ENCODE peak calls at places on chromosomes 13 and 19, in seven cellular contexts. W is astrocyte of the spinal cord, J is HFF-Myc, K is GM23338, E is uterus, L is upper lobe of left lung, A is psoas muscle. X is an unnamed sample.

GRCh38 chr19:19170053-19170945 is at the start of gene MEF2B:
- DNase-seq in J (no peak), W (peak; percentile 55), L (peak; percentile 86), E (peak; percentile 49), K (peak; percentile 97), A (peak; percentile 82), X (peak; percentile 66)

GRCh38 chr13:109256866-109257760 is 529.3 kb downstream of the IRS2 start:
- DNase-seq in E (no peak), J (peak; percentile 67), K (peak; percentile 21), A (no peak), L (peak; percentile 32), W (peak; percentile 94), X (no peak)

GRCh38 chr19:16614941-16615340 is 13.1 kb downstream of the MED26 start:
- DNase-seq in K (no peak), E (no peak), A (no peak), W (no peak), L (no peak), J (no peak), X (no peak)

GRCh38 chr13:20924758-20925394 is 22.3 kb upstream of the XPO4 start:
- DNase-seq in E (peak; percentile 55), K (peak; percentile 97), L (peak; percentile 79), W (peak; percentile 86), J (peak; percentile 65), A (peak; percentile 65), X (peak; percentile 85)

GRCh38 chr13:23678768-23679167 is 108.6 kb downstream of the TNFRSF19 start:
- DNase-seq in K (no peak), A (no peak), L (no peak), W (no peak), J (no peak), E (no peak), X (no peak)

GRCh38 chr19:34253711-34254551 is 423 bp upstream of the GARRE1 start:
- DNase-seq in W (peak; percentile 66), J (no peak), L (peak; percentile 84), E (peak; percentile 83), K (peak; percentile 96), A (peak; percentile 85), X (peak; percentile 44)

GRCh38 chr19:5305163-5305562 is 35.4 kb downstream of the PTPRS start:
- DNase-seq in A (no peak), E (no peak), L (no peak), W (no peak), J (no peak), K (no peak), X (no peak)

GRCh38 chr13:59734393-59734792 is 429.3 kb downstream of the DIAPH3 start:
- DNase-seq in E (no peak), K (no peak), J (no peak), L (no peak), A (no peak), W (no peak), X (no peak)

GRCh38 chr13:32001392-32001768 is 30.2 kb upstream of the FRY start:
- DNase-seq in L (peak; percentile 40), E (no peak), W (peak; percentile 41), J (peak; percentile 30), A (no peak), K (peak; percentile 74), X (peak; percentile 12)

GRCh38 chr13:50955807-50956206 is 46.2 kb downstream of the RNASEH2B start:
- DNase-seq in W (no peak), E (no peak), L (no peak), J (no peak), A (no peak), K (no peak), X (no peak)

GRCh38 chr19:34851277-34851804 is 75.4 kb upstream of the ZNF30 start:
- DNase-seq in A (no peak), E (no peak), L (no peak), K (peak; percentile 73), J (no peak), W (no peak), X (peak; percentile 14)

GRCh38 chr13:35850569-35850968 is 280.6 kb downstream of the DCLK1 start:
- DNase-seq in W (no peak), J (no peak), E (no peak), L (no peak), K (peak; percentile 51), A (no peak), X (no peak)

DNA sequence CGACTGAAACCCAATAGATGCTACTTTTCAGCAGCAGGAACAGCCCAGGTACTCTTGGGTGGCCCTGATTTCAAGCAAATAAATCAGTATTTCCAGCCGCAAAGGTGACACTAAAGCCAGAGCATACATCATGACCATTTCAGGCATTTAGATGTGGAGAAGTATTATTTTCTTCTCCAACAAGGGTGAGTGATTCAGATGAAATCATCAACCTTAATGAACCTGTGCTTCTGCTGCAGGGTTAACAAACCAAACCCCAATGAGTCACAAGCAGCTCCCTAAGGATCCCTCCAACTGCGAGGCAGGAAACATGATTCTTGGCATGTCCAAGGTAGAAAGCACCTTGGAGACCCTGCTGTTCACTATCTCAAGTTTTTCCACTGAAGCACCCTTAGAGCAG is 32.7 kb downstream of the MBNL2 start:
- DNase-seq in J (no peak), W (peak; percentile 81), E (no peak), K (no peak), L (no peak), A (no peak), X (no peak)
- H3K4me3 ChIP-seq in J (no peak overlapping the region), W (no peak overlapping the region), E (no peak overlapping the region), K (no peak overlapping the region), L (no peak overlapping the region), A (no peak overlapping the region), X (no peak overlapping the region)

GRCh38 chr19:23971598-23971997 is 56.9 kb downstream of the ZNF726 start:
- DNase-seq in K (no peak), L (no peak), E (no peak), A (no peak), J (no peak), W (no peak), X (no peak)
- H3K4me3 ChIP-seq in K (no peak overlapping the region), L (no peak overlapping the region), E (no peak overlapping the region), A (no peak overlapping the region), J (no peak overlapping the region), W (no peak overlapping the region), X (no peak overlapping the region)

GRCh38 chr13:110711778-110712070 is 1.8 kb upstream of the ING1 start:
- DNase-seq in A (no peak), J (no peak), W (peak; percentile 41), E (no peak), L (no peak), K (no peak), X (no peak)
- H3K4me3 ChIP-seq in A (peak overlapping the region; percentile 90), J (peak overlapping the region; percentile 86), W (peak overlapping the region; percentile 84), E (peak overlapping the region; percentile 84), L (peak overlapping the region; percentile 76), K (peak overlapping the region; percentile 80), X (peak overlapping the region; percentile 88)

DNA sequence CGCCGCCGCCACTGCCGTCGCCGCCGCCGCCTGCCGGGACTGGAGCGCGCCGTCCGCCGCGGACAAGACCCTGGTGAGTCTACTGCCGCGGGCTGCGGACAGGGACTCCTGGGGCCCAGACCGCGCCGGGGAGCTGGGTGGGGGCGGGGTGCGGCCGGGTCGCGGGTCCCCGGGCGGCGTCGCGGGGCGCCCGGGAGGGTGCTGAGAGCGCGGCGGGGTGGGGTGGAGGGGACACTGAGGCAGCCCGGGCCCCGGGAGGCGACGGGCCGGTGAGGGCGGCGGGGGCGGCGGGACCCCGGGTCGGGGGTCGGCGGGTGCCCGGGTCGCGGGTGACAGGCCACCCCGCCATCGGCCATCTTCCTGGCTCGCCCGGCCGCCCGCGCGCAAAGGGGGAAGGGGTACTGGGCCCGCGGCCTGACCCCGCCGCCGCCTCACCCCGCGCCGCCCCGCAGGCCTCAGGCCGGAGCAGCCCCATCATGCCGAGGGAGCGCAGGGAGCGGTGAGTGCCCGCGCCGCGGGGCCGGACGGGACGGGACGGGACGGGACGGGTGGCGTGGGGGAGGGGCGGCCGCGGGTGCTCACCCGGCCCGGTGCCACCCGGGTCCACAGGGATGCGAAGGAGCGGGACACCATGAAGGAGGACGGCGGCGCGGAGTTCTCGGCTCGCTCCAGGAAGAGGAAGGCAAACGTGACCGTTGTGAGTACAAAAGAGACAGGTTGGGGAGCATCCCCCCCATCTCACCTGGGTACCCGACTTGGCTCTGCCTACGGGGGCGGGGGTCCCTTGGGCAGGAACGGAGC is 489 bp downstream of the CCNE1 start:
- DNase-seq in J (no peak), W (no peak), K (peak; percentile 35), A (peak; percentile 29), L (no peak), E (no peak), X (no peak)
- H3K4me3 ChIP-seq in J (peak overlapping the region; percentile 45), W (peak overlapping the region; percentile 32), K (peak overlapping the region; percentile 67), A (peak overlapping the region; percentile 59), L (peak overlapping the region; percentile 86), E (peak overlapping the region; percentile 47), X (peak overlapping the region; percentile 27)

GRCh38 chr19:42075616-42076374 is at the start of gene ZNF574:
- DNase-seq in J (peak; percentile 99), L (peak; percentile 98), K (peak; percentile 100), A (peak; percentile 98), W (peak; percentile 100), E (peak; percentile 98), X (peak; percentile 99)

GRCh38 chr19:42078058-42078457 is 2.1 kb downstream of the ZNF574 start:
- DNase-seq in E (no peak), J (no peak), L (no peak), W (no peak), K (no peak), A (no peak), X (no peak)

GRCh38 chr19:42076375-42076944 is 494 bp downstream of the ZNF574 start:
- DNase-seq in K (peak; percentile 65), E (no peak), W (no peak), A (no peak), L (no peak), J (no peak), X (no peak)

GRCh38 chr19:42075364-42075615 is 676 bp upstream of the ZNF574 start:
- DNase-seq in W (no peak), E (no peak), K (no peak), J (no peak), A (no peak), L (no peak), X (no peak)

DNA sequence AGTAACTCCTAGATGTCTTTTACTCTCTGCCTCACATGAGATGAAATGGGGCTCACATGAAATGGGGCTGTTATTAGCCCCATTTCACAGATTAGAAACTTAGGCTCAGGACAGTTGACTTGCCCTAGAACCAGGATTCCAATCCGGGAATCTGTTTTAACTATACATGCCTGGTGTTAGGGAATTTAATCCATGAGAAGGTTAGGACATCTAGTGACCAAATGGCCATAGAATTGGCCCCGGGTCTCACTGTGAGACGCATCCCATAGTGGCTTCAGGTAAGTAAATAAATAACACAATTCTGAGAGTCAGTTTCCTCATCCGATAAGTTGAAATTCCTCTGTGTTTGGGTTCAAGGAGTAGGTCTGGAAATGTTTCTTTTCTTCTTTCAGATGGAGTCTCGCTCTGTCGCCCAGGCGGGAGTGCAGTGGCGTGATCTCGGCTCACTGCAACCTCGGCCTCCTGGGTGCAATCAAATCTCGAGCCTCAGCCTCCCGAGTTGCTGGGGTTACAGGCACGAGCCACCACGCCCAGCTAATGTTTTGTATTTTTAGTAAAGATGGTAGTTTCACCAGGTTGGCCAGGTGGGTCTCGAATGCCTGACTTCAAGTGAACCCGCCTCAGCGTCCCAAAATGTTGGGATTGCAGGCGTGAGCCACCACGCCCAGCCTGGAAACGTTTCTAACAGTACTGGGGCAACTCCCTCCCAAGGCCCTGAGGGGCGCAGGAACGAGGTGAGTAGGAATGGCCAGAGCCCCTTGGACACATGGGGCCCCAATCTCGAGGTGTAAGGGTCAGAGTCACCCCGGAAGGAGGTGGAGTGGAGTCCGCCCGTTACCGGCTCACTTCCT is 1.2 kb upstream of the ZNF574 start:
- DNase-seq in E (no peak), A (no peak), K (peak; percentile 50), W (no peak), L (no peak), J (no peak), X (no peak)
- H3K4me3 ChIP-seq in E (peak overlapping the region; percentile 52), A (peak overlapping the region; percentile 92), K (peak overlapping the region; percentile 70), W (peak overlapping the region; percentile 59), L (peak overlapping the region; percentile 98), J (peak overlapping the region; percentile 88), X (peak overlapping the region; percentile 67)

X was measured in Jurkat, Clone E6-1.